ENCODE peak calls at places on chromosomes 3 and 15, in ten cellular contexts. C is endothelial cell of umbilical vein, H is A549, S is HCT116, U is breast epithelium, W is Peyer's patch, V is ovary, O is right lobe of liver, I is testis, N is suprapubic skin. B is an unnamed sample.

GRCh38 chr15:70376929-70377691 is 279.4 kb upstream of the TLE3 start:
- DNase-seq in S (no peak), U (peak), N (peak), O (peak), W (no peak), V (peak), I (peak), C (peak), H (no peak), B (peak)

GRCh38 chr3:14412831-14413380 is 10.5 kb downstream of the SLC6A6 start:
- DNase-seq in V (peak), U (no peak), I (peak), W (no peak), H (no peak), N (no peak), C (no peak), O (no peak), S (no peak), B (no peak)

GRCh38 chr3:179613807-179614206 is 9.2 kb downstream of the NDUFB5 start:
- DNase-seq in U (no peak), S (no peak), H (no peak), N (no peak), O (no peak), V (no peak), C (peak), W (no peak), I (no peak), B (no peak)

GRCh38 chr15:75577401-75578205 is 1.5 kb downstream of the PTPN9 start:
- DNase-seq in N (no peak), U (no peak), S (no peak), O (no peak), V (peak), W (no peak), C (peak), H (no peak), I (peak), B (no peak)

GRCh38 chr3:188875413-188875812 is 296.4 kb upstream of the TPRG1 start:
- DNase-seq in U (no peak), V (no peak), S (no peak), O (no peak), I (no peak), N (no peak), H (no peak), W (no peak), C (no peak), B (no peak)

GRCh38 chr3:142319094-142319493 is 93.7 kb upstream of the GK5 start:
- DNase-seq in I (no peak), O (no peak), W (no peak), H (peak), S (no peak), N (no peak), C (no peak), V (no peak), U (no peak), B (peak)

GRCh38 chr3:89314454-89314853 is 207.0 kb downstream of the EPHA3 start:
- DNase-seq in W (no peak), S (no peak), C (no peak), I (peak), H (peak), U (no peak), N (no peak), V (no peak), O (no peak), B (peak)

GRCh38 chr15:90103669-90104329 is 1.5 kb upstream of the IDH2 start:
- DNase-seq in I (no peak), C (no peak), W (no peak), H (no peak), S (no peak), V (no peak), O (peak), N (no peak), U (peak), B (no peak)

GRCh38 chr3:13403213-13403817 is 16.8 kb downstream of the NUP210 start:
- DNase-seq in N (no peak), S (no peak), C (no peak), W (no peak), V (no peak), U (no peak), H (no peak), I (no peak), O (no peak), B (no peak)

GRCh38 chr15:58383876-58384275 is 47.9 kb upstream of the LIPC start:
- DNase-seq in H (no peak), I (no peak), S (no peak), C (no peak), O (no peak), V (no peak), N (no peak), U (no peak), W (no peak), B (no peak)

GRCh38 chr3:146131616-146132410 is 29.2 kb downstream of the PLOD2 start:
- DNase-seq in I (no peak), H (peak), N (no peak), C (no peak), W (no peak), U (no peak), V (no peak), O (no peak), S (no peak), B (no peak)

GRCh38 chr15:82551646-82552247 is 11.5 kb upstream of the RPS17 start:
- DNase-seq in N (no peak), W (no peak), I (no peak), C (no peak), V (no peak), S (no peak), O (no peak), U (no peak), H (no peak), B (no peak)

GRCh38 chr15:77571181-77571580 is 61.5 kb downstream of the LINGO1 start:
- DNase-seq in O (no peak), W (no peak), S (no peak), H (no peak), N (no peak), C (no peak), V (no peak), I (no peak), U (no peak), B (no peak)

GRCh38 chr3:195095035-195095703 is 175.8 kb downstream of the XXYLT1 start:
- DNase-seq in H (no peak), V (no peak), W (peak), I (no peak), N (no peak), U (no peak), C (no peak), S (no peak), O (peak), B (no peak)

GRCh38 chr3:123533554-123534159 is 51.2 kb downstream of the HACD2 start:
- DNase-seq in U (no peak), V (no peak), N (no peak), W (no peak), O (no peak), S (no peak), C (no peak), H (no peak), I (no peak), B (no peak)

GRCh38 chr15:47872208-47872607 is 154.9 kb downstream of the SEMA6D start:
- DNase-seq in U (no peak), S (no peak), W (no peak), H (no peak), I (no peak), C (no peak), O (no peak), N (no peak), V (no peak), B (no peak)

GRCh38 chr3:57109437-57110199 is 49.2 kb downstream of the SPATA12 start:
- DNase-seq in S (no peak), I (no peak), N (no peak), C (no peak), W (no peak), U (no peak), O (no peak), H (no peak), V (no peak), B (no peak)

GRCh38 chr3:138114988-138115971 is at the start of gene DZIP1L:
- DNase-seq in H (peak), U (peak), O (peak), W (no peak), S (peak), N (peak), C (peak), I (peak), V (peak), B (peak)
- TF ChIP-seq POLR2A in H (peak), U (no peak), O (peak), W (no peak), S (no peak), N (no peak), C (peak), I (no peak), V (peak), B (no peak)

DNA sequence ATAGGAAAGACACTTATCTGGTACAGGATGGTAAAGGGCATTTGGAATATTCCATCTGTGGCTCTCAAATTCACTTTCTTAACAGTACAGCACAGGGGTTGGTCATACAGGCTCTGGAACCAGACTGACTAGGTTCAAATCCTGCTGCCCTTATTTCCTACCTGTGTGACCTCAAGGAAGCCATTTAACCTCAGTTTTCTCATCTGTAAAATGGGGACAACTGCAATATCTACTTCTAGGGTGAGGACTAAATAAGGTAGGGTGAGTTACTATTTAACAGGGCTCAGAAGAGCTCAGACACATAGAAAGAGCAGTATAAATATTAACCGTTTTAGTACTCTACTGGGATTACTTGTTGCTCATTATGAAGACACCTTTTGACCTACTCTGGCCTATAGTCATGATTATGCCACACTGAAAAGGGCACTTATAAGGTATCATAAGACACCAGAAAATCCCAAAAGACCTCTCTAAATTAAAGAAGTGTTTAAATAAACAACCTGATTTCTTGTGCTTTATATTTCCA is 6.6 kb downstream of the RFTN1 start:
- DNase-seq in W (no peak), S (no peak), I (no peak), C (no peak), U (no peak), V (no peak), O (no peak), H (no peak), N (no peak), B (no peak)
- TF ChIP-seq POLR2A in W (no peak), S (no peak), I (no peak), C (no peak), U (no peak), V (no peak), O (no peak), H (no peak), N (no peak), B (no peak)

GRCh38 chr3:186544281-186544680 is at the start of gene CRYGS:
- DNase-seq in C (no peak), I (no peak), H (no peak), N (no peak), U (no peak), W (no peak), V (no peak), S (no peak), O (no peak), B (no peak)

GRCh38 chr3:186538779-186539178 is 5.4 kb downstream of the CRYGS start:
- DNase-seq in S (no peak), N (no peak), U (no peak), O (no peak), I (no peak), V (no peak), C (no peak), H (no peak), W (no peak), B (no peak)

GRCh38 chr3:186536883-186537553 is 7.2 kb downstream of the CRYGS start:
- DNase-seq in V (no peak), U (no peak), I (no peak), N (no peak), C (peak), H (no peak), O (no peak), W (no peak), S (no peak), B (peak)

DNA sequence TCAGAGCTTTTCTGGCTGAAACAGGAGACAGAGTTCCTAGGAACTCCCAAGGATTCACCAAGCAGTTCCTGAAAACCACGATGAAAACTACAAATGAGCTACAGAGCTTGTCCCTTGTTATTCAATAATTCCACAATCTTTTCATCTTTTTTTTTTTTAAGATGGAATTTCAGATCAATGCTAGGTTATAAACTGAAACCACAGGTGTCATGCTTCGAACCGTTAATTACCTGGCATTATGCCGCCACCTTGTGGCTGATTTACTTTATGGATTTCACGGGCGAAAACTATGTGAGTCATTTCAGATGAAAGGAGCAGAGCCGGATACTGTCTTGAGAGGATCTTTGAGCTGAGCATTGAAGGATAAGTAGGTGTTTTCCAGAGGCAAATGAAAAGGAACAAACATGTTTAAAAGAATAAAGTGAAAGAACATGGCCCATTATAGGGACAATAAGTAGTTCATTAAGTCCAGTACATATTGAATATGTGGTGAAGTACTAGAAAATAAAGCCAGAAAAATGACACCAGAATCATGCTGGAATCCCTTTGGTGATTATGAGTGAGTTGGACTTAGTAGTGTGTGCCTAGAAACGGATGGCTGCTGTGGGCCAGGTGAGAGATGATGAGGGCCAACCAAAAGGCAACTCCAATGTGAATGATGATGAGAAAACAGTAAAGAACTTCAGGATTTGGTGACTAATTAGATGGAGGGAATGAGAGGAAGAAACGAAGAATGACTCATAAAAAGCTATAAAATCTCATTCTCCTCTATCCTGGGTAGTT is 3.5 kb downstream of the CRYGS start:
- DNase-seq in W (peak), U (peak), N (peak), I (peak), O (no peak), V (peak), S (peak), H (peak), C (peak), B (peak)
- TF ChIP-seq POLR2A in W (no peak), U (no peak), N (no peak), I (no peak), O (no peak), V (no peak), S (no peak), H (no peak), C (no peak), B (no peak)

GRCh38 chr15:50765202-50765967 is at the start of gene SPPL2A:
- DNase-seq in N (peak), H (peak), S (peak), C (peak), O (peak), V (peak), I (peak), W (peak), U (peak), B (peak)
- TF ChIP-seq POLR2A in N (peak), H (peak), S (peak), C (peak), O (peak), V (peak), I (no peak), W (peak), U (peak), B (peak)

GRCh38 chr15:88627463-88627862 is 6.3 kb downstream of the AEN start:
- DNase-seq in H (no peak), I (no peak), W (peak), V (no peak), S (no peak), O (no peak), U (no peak), N (no peak), C (no peak), B (peak)

GRCh38 chr15:88628018-88628673 is 7.0 kb downstream of the AEN start:
- DNase-seq in H (no peak), I (no peak), W (no peak), O (no peak), N (no peak), V (no peak), S (no peak), U (no peak), C (no peak), B (peak)

GRCh38 chr15:88624971-88625290 is 3.8 kb downstream of the AEN start:
- DNase-seq in I (no peak), N (no peak), C (no peak), W (no peak), O (no peak), U (no peak), V (no peak), S (no peak), H (no peak), B (peak)

GRCh38 chr15:88624156-88624970 is 3.2 kb downstream of the AEN start:
- DNase-seq in S (no peak), C (peak), W (no peak), I (no peak), U (no peak), H (no peak), N (no peak), V (no peak), O (no peak), B (peak)

DNA sequence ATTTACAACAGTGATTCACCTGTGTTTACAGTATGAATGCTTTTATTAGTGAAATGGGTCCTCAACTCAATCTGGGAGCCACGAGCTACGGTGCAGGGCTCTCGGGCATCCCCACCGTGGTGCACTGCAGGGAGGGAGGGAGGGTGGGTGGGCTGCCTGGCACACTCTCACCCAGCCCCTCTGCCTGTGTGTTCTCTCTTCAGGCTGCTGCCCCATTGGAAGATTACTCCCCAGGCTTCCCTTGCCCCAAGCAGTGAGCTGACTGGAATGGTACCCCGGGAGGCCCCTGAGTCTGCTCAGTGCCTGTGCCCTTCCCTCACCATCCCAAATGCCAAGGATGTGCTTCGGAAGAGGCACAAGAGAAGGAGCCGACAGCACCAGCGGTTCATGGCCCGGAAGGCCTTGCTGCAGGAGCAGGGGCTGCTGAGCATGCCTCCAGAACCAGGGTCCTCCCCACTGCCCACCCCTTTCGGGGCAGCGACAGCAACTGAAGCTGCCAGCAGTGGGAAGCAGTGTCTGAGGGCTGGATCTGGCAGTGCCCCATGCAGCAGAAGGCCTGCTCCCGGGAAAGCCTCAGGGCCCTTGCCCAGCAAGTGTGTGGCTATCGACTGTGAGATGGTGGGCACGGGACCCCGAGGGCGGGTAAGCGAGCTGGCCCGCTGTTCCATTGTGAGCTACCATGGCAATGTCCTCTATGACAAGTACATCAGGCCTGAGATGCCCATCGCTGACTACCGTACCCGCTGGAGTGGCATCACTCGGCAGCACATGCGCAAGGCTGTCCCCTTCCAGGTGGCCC is 5.0 kb downstream of the AEN start:
- DNase-seq in N (no peak), U (no peak), O (no peak), I (no peak), V (no peak), W (no peak), H (no peak), C (no peak), S (no peak), B (no peak)
- TF ChIP-seq POLR2A in N (no peak), U (no peak), O (no peak), I (no peak), V (no peak), W (no peak), H (no peak), C (no peak), S (no peak), B (no peak)

GRCh38 chr15:31360843-31361763 is 34.5 kb downstream of the KLF13 start:
- DNase-seq in H (no peak), W (peak), O (peak), I (peak), S (no peak), N (peak), U (no peak), V (no peak), C (no peak), B (peak)
- TF ChIP-seq POLR2A in H (no peak), W (peak), O (no peak), I (no peak), S (no peak), N (no peak), U (no peak), V (no peak), C (no peak), B (peak)

DNA sequence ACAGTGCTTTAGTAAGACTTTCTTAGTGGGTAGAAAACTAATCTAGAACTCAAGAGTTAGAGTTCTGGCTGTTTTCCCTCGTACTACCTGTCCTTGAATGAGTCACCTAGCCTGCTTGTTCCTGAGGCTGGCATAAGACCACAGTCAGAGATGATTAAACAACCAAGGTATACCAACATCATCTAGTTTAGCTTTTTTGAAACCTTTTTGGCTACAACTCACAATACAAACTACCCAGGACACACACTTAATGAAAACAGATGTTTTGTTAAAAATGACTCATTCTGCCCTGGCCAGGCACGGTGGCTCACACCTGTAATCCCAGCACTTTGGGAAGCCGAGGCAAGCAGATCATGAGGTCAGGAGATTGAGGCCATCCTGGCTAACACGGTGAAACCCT is 4.6 kb downstream of the MCCC1 start:
- DNase-seq in N (no peak), I (no peak), U (no peak), V (no peak), W (no peak), H (no peak), O (no peak), S (no peak), C (no peak), B (no peak)
- TF ChIP-seq POLR2A in N (no peak), I (no peak), U (no peak), V (no peak), W (no peak), H (no peak), O (no peak), S (no peak), C (no peak), B (no peak)

DNA sequence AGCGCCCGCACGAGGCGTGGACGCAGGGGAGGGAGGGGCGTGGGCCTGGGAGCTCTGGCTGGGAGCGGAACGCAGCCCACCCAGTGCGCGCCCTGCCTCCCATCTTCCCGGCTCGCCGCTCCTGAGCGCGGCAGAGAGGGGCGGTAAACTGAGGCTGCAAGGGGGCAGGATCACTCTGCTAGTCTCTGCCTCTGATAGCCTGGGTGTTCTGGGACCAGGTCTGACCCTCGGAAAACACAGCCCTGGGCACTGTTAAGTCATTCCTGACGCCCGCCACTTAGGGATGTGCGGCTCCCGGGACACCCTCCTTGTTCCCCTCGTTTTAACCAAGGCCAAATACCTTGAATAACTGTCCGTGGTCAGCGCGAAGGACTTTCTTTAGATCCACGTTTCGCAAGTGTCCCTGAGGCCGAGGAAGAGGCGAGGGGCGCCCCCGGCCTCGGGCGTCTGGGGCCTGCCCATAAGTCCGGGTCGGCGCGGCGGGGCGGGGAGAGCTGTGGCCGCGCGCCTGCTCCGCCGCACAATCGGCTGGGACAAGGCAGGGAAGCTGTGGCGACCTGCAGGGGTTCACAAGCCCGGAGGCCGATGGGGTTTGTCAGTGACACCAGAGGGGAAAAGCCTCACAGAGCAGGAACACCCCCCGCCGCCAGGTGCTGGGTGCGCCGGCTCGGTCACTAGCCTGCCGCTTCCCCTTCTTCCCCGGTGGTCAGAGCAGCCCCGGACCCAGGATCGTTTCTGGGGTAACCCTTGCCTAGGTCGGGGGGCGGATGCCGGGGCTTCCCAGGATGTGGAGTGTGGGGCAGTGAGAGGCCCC is 1.5 kb downstream of the ITPKA start:
- DNase-seq in V (no peak), H (no peak), S (no peak), C (no peak), I (peak), U (no peak), O (peak), N (no peak), W (peak), B (peak)
- TF ChIP-seq POLR2A in V (no peak), H (no peak), S (no peak), C (no peak), I (no peak), U (no peak), O (no peak), N (no peak), W (no peak), B (no peak)